ENCODE peak calls at places on chromosomes 11 and 22, in nine cellular contexts. One of them, this sample, is unnamed.

GRCh38 chr11:100866453-100866852 is 179.4 kb downstream of the ARHGAP42 start:
- DNase-seq in CD4-positive, alpha-beta T cell: no peak
- DNase-seq in effector memory CD4-positive, alpha-beta T cell: no peak
- DNase-seq in stimulated activated CD4-positive, alpha-beta T cell treated with anti-CD3 and anti-CD28 coated beads, Interleukin-12 subunit alpha, Interleukin-12 subunit beta, amount 100 ng/mL, for 24 hours: no peak
- DNase-seq in HCT116: no peak
- DNase-seq in iris pigment epithelial cell: no peak
- DNase-seq in A549: no peak
- DNase-seq in GM23338: no peak
- DNase-seq in activated CD4-positive, alpha-beta T cell treated with anti-CD3 and anti-CD28 coated beads for 24 hours: no peak
- DNase-seq in this sample: no peak

GRCh38 chr11:65695459-65696241 is 16.4 kb upstream of the KAT5 start:
- DNase-seq in CD4-positive, alpha-beta T cell: no peak
- DNase-seq in effector memory CD4-positive, alpha-beta T cell: no peak
- DNase-seq in stimulated activated CD4-positive, alpha-beta T cell treated with anti-CD3 and anti-CD28 coated beads, Interleukin-12 subunit alpha, Interleukin-12 subunit beta, amount 100 ng/mL, for 24 hours: no peak
- DNase-seq in HCT116: peak; percentile 26
- DNase-seq in iris pigment epithelial cell: no peak
- DNase-seq in A549: no peak
- DNase-seq in GM23338: no peak
- DNase-seq in activated CD4-positive, alpha-beta T cell treated with anti-CD3 and anti-CD28 coated beads for 24 hours: no peak
- DNase-seq in this sample: no peak

GRCh38 chr11:58580311-58580710 is 1.4 kb downstream of the ZFP91 start:
- DNase-seq in CD4-positive, alpha-beta T cell: no peak
- DNase-seq in effector memory CD4-positive, alpha-beta T cell: no peak
- DNase-seq in stimulated activated CD4-positive, alpha-beta T cell treated with anti-CD3 and anti-CD28 coated beads, Interleukin-12 subunit alpha, Interleukin-12 subunit beta, amount 100 ng/mL, for 24 hours: no peak
- DNase-seq in HCT116: no peak
- DNase-seq in iris pigment epithelial cell: no peak
- DNase-seq in A549: no peak
- DNase-seq in GM23338: no peak
- DNase-seq in activated CD4-positive, alpha-beta T cell treated with anti-CD3 and anti-CD28 coated beads for 24 hours: no peak
- DNase-seq in this sample: no peak

GRCh38 chr11:34262601-34263081 is 95.2 kb downstream of the ABTB2 start:
- DNase-seq in CD4-positive, alpha-beta T cell: no peak
- DNase-seq in effector memory CD4-positive, alpha-beta T cell: no peak
- DNase-seq in stimulated activated CD4-positive, alpha-beta T cell treated with anti-CD3 and anti-CD28 coated beads, Interleukin-12 subunit alpha, Interleukin-12 subunit beta, amount 100 ng/mL, for 24 hours: no peak
- DNase-seq in HCT116: no peak
- DNase-seq in iris pigment epithelial cell: no peak
- DNase-seq in A549: no peak
- DNase-seq in GM23338: no peak
- DNase-seq in activated CD4-positive, alpha-beta T cell treated with anti-CD3 and anti-CD28 coated beads for 24 hours: no peak
- DNase-seq in this sample: no peak

GRCh38 chr11:134312223-134312622 is 19.6 kb upstream of the GLB1L2 start:
- DNase-seq in CD4-positive, alpha-beta T cell: no peak
- DNase-seq in effector memory CD4-positive, alpha-beta T cell: no peak
- DNase-seq in stimulated activated CD4-positive, alpha-beta T cell treated with anti-CD3 and anti-CD28 coated beads, Interleukin-12 subunit alpha, Interleukin-12 subunit beta, amount 100 ng/mL, for 24 hours: no peak
- DNase-seq in HCT116: no peak
- DNase-seq in iris pigment epithelial cell: no peak
- DNase-seq in A549: no peak
- DNase-seq in GM23338: no peak
- DNase-seq in activated CD4-positive, alpha-beta T cell treated with anti-CD3 and anti-CD28 coated beads for 24 hours: no peak
- DNase-seq in this sample: no peak

GRCh38 chr22:44211256-44211945 is 30.7 kb downstream of the PARVG start:
- DNase-seq in CD4-positive, alpha-beta T cell: no peak
- DNase-seq in effector memory CD4-positive, alpha-beta T cell: no peak
- DNase-seq in stimulated activated CD4-positive, alpha-beta T cell treated with anti-CD3 and anti-CD28 coated beads, Interleukin-12 subunit alpha, Interleukin-12 subunit beta, amount 100 ng/mL, for 24 hours: no peak
- DNase-seq in HCT116: no peak
- DNase-seq in iris pigment epithelial cell: no peak
- DNase-seq in A549: no peak
- DNase-seq in GM23338: no peak
- DNase-seq in activated CD4-positive, alpha-beta T cell treated with anti-CD3 and anti-CD28 coated beads for 24 hours: no peak
- DNase-seq in this sample: no peak

GRCh38 chr11:19232910-19233503 is 7.7 kb downstream of the E2F8 start:
- DNase-seq in CD4-positive, alpha-beta T cell: no peak
- DNase-seq in effector memory CD4-positive, alpha-beta T cell: no peak
- DNase-seq in stimulated activated CD4-positive, alpha-beta T cell treated with anti-CD3 and anti-CD28 coated beads, Interleukin-12 subunit alpha, Interleukin-12 subunit beta, amount 100 ng/mL, for 24 hours: no peak
- DNase-seq in HCT116: peak; percentile 71
- DNase-seq in iris pigment epithelial cell: peak; percentile 82
- DNase-seq in A549: peak; percentile 37
- DNase-seq in GM23338: no peak
- DNase-seq in activated CD4-positive, alpha-beta T cell treated with anti-CD3 and anti-CD28 coated beads for 24 hours: no peak
- DNase-seq in this sample: no peak

GRCh38 chr11:12418019-12418611 is 40.7 kb downstream of the PARVA start:
- DNase-seq in CD4-positive, alpha-beta T cell: no peak
- DNase-seq in effector memory CD4-positive, alpha-beta T cell: no peak
- DNase-seq in stimulated activated CD4-positive, alpha-beta T cell treated with anti-CD3 and anti-CD28 coated beads, Interleukin-12 subunit alpha, Interleukin-12 subunit beta, amount 100 ng/mL, for 24 hours: no peak
- DNase-seq in HCT116: no peak
- DNase-seq in iris pigment epithelial cell: no peak
- DNase-seq in A549: no peak
- DNase-seq in GM23338: peak; percentile 39
- DNase-seq in activated CD4-positive, alpha-beta T cell treated with anti-CD3 and anti-CD28 coated beads for 24 hours: no peak
- DNase-seq in this sample: no peak

GRCh38 chr11:126112547-126112946 is 49.9 kb upstream of the CDON start:
- DNase-seq in CD4-positive, alpha-beta T cell: no peak
- DNase-seq in effector memory CD4-positive, alpha-beta T cell: no peak
- DNase-seq in stimulated activated CD4-positive, alpha-beta T cell treated with anti-CD3 and anti-CD28 coated beads, Interleukin-12 subunit alpha, Interleukin-12 subunit beta, amount 100 ng/mL, for 24 hours: no peak
- DNase-seq in HCT116: no peak
- DNase-seq in iris pigment epithelial cell: no peak
- DNase-seq in A549: no peak
- DNase-seq in GM23338: no peak
- DNase-seq in activated CD4-positive, alpha-beta T cell treated with anti-CD3 and anti-CD28 coated beads for 24 hours: no peak
- DNase-seq in this sample: no peak

GRCh38 chr22:24006914-24007214 is 1.6 kb upstream of the GSTT4 start:
- DNase-seq in CD4-positive, alpha-beta T cell: no peak
- DNase-seq in effector memory CD4-positive, alpha-beta T cell: no peak
- DNase-seq in stimulated activated CD4-positive, alpha-beta T cell treated with anti-CD3 and anti-CD28 coated beads, Interleukin-12 subunit alpha, Interleukin-12 subunit beta, amount 100 ng/mL, for 24 hours: no peak
- DNase-seq in HCT116: no peak
- DNase-seq in iris pigment epithelial cell: no peak
- DNase-seq in A549: no peak
- DNase-seq in GM23338: no peak
- DNase-seq in activated CD4-positive, alpha-beta T cell treated with anti-CD3 and anti-CD28 coated beads for 24 hours: no peak
- DNase-seq in this sample: no peak

GRCh38 chr11:110715541-110715940 is 3.3 kb upstream of the ARHGAP20 start:
- DNase-seq in CD4-positive, alpha-beta T cell: no peak
- DNase-seq in effector memory CD4-positive, alpha-beta T cell: no peak
- DNase-seq in stimulated activated CD4-positive, alpha-beta T cell treated with anti-CD3 and anti-CD28 coated beads, Interleukin-12 subunit alpha, Interleukin-12 subunit beta, amount 100 ng/mL, for 24 hours: no peak
- DNase-seq in HCT116: no peak
- DNase-seq in iris pigment epithelial cell: peak; percentile 78
- DNase-seq in A549: no peak
- DNase-seq in GM23338: no peak
- DNase-seq in activated CD4-positive, alpha-beta T cell treated with anti-CD3 and anti-CD28 coated beads for 24 hours: no peak
- DNase-seq in this sample: no peak

GRCh38 chr22:32327596-32328171 is 30.0 kb upstream of the RFPL3 start:
- DNase-seq in CD4-positive, alpha-beta T cell: no peak
- DNase-seq in effector memory CD4-positive, alpha-beta T cell: no peak
- DNase-seq in stimulated activated CD4-positive, alpha-beta T cell treated with anti-CD3 and anti-CD28 coated beads, Interleukin-12 subunit alpha, Interleukin-12 subunit beta, amount 100 ng/mL, for 24 hours: no peak
- DNase-seq in HCT116: no peak
- DNase-seq in iris pigment epithelial cell: no peak
- DNase-seq in A549: no peak
- DNase-seq in GM23338: no peak
- DNase-seq in activated CD4-positive, alpha-beta T cell treated with anti-CD3 and anti-CD28 coated beads for 24 hours: no peak
- DNase-seq in this sample: no peak

GRCh38 chr11:122494171-122494570 is 161.4 kb upstream of the UBASH3B start:
- DNase-seq in CD4-positive, alpha-beta T cell: no peak
- DNase-seq in effector memory CD4-positive, alpha-beta T cell: no peak
- DNase-seq in stimulated activated CD4-positive, alpha-beta T cell treated with anti-CD3 and anti-CD28 coated beads, Interleukin-12 subunit alpha, Interleukin-12 subunit beta, amount 100 ng/mL, for 24 hours: no peak
- DNase-seq in HCT116: no peak
- DNase-seq in iris pigment epithelial cell: no peak
- DNase-seq in A549: no peak
- DNase-seq in GM23338: no peak
- DNase-seq in activated CD4-positive, alpha-beta T cell treated with anti-CD3 and anti-CD28 coated beads for 24 hours: no peak
- DNase-seq in this sample: no peak

GRCh38 chr11:61793084-61793828 is 545 bp downstream of the FEN1 start:
- DNase-seq in CD4-positive, alpha-beta T cell: no peak
- DNase-seq in effector memory CD4-positive, alpha-beta T cell: no peak
- DNase-seq in stimulated activated CD4-positive, alpha-beta T cell treated with anti-CD3 and anti-CD28 coated beads, Interleukin-12 subunit alpha, Interleukin-12 subunit beta, amount 100 ng/mL, for 24 hours: no peak
- DNase-seq in HCT116: no peak
- DNase-seq in iris pigment epithelial cell: no peak
- DNase-seq in A549: peak; percentile 31
- DNase-seq in GM23338: peak; percentile 24
- DNase-seq in activated CD4-positive, alpha-beta T cell treated with anti-CD3 and anti-CD28 coated beads for 24 hours: no peak
- DNase-seq in this sample: no peak

GRCh38 chr11:97995874-97996273 is 1024.9 kb upstream of the CNTN5 start:
- DNase-seq in CD4-positive, alpha-beta T cell: no peak
- DNase-seq in effector memory CD4-positive, alpha-beta T cell: no peak
- DNase-seq in stimulated activated CD4-positive, alpha-beta T cell treated with anti-CD3 and anti-CD28 coated beads, Interleukin-12 subunit alpha, Interleukin-12 subunit beta, amount 100 ng/mL, for 24 hours: no peak
- DNase-seq in HCT116: no peak
- DNase-seq in iris pigment epithelial cell: no peak
- DNase-seq in A549: no peak
- DNase-seq in GM23338: no peak
- DNase-seq in activated CD4-positive, alpha-beta T cell treated with anti-CD3 and anti-CD28 coated beads for 24 hours: no peak
- DNase-seq in this sample: no peak

GRCh38 chr11:46120711-46121327 is 435 bp downstream of the PHF21A start:
- DNase-seq in CD4-positive, alpha-beta T cell: no peak
- DNase-seq in effector memory CD4-positive, alpha-beta T cell: no peak
- DNase-seq in stimulated activated CD4-positive, alpha-beta T cell treated with anti-CD3 and anti-CD28 coated beads, Interleukin-12 subunit alpha, Interleukin-12 subunit beta, amount 100 ng/mL, for 24 hours: peak; percentile 13
- DNase-seq in HCT116: no peak
- DNase-seq in iris pigment epithelial cell: peak; percentile 67
- DNase-seq in A549: no peak
- DNase-seq in GM23338: peak; percentile 91
- DNase-seq in activated CD4-positive, alpha-beta T cell treated with anti-CD3 and anti-CD28 coated beads for 24 hours: no peak
- DNase-seq in this sample: no peak

GRCh38 chr11:63572026-63572688 is 9.0 kb upstream of the PLAAT2 start:
- DNase-seq in CD4-positive, alpha-beta T cell: no peak
- DNase-seq in effector memory CD4-positive, alpha-beta T cell: no peak
- DNase-seq in stimulated activated CD4-positive, alpha-beta T cell treated with anti-CD3 and anti-CD28 coated beads, Interleukin-12 subunit alpha, Interleukin-12 subunit beta, amount 100 ng/mL, for 24 hours: no peak
- DNase-seq in HCT116: no peak
- DNase-seq in iris pigment epithelial cell: no peak
- DNase-seq in A549: no peak
- DNase-seq in GM23338: no peak
- DNase-seq in activated CD4-positive, alpha-beta T cell treated with anti-CD3 and anti-CD28 coated beads for 24 hours: no peak
- DNase-seq in this sample: no peak

GRCh38 chr11:8988329-8989234 is 15.2 kb downstream of the NRIP3 start:
- DNase-seq in CD4-positive, alpha-beta T cell: no peak
- DNase-seq in effector memory CD4-positive, alpha-beta T cell: no peak
- DNase-seq in stimulated activated CD4-positive, alpha-beta T cell treated with anti-CD3 and anti-CD28 coated beads, Interleukin-12 subunit alpha, Interleukin-12 subunit beta, amount 100 ng/mL, for 24 hours: no peak
- DNase-seq in HCT116: no peak
- DNase-seq in iris pigment epithelial cell: peak; percentile 65
- DNase-seq in A549: no peak
- DNase-seq in GM23338: no peak
- DNase-seq in activated CD4-positive, alpha-beta T cell treated with anti-CD3 and anti-CD28 coated beads for 24 hours: no peak
- DNase-seq in this sample: no peak

GRCh38 chr11:76206327-76207081 is at the start of gene WNT11:
- DNase-seq in CD4-positive, alpha-beta T cell: peak; percentile 41
- DNase-seq in effector memory CD4-positive, alpha-beta T cell: no peak
- DNase-seq in stimulated activated CD4-positive, alpha-beta T cell treated with anti-CD3 and anti-CD28 coated beads, Interleukin-12 subunit alpha, Interleukin-12 subunit beta, amount 100 ng/mL, for 24 hours: no peak
- DNase-seq in HCT116: no peak
- DNase-seq in iris pigment epithelial cell: no peak
- DNase-seq in A549: peak; percentile 35
- DNase-seq in GM23338: peak; percentile 78
- DNase-seq in activated CD4-positive, alpha-beta T cell treated with anti-CD3 and anti-CD28 coated beads for 24 hours: peak; percentile 15
- DNase-seq in this sample: no peak